ENCODE peak calls at places on chromosomes 4 and X, in four cellular contexts. D is HepG2, P is K562, Z is GM12878. U is an unnamed sample. For H4K20me1, the result is how much of the 10 kb centered on the place peaks cover.

GRCh38 chr4:185099024-185099682 is 43.9 kb upstream of the SLC25A4 start:
- DNase-seq in D (no peak), Z (no peak), P (no peak), U (no peak)

GRCh38 chr4:66489783-66490452 is 819.6 kb upstream of the EPHA5 start:
- DNase-seq in Z (no peak), P (no peak), D (no peak), U (no peak)

GRCh38 chr4:42460043-42460442 is 62.8 kb downstream of the SHISA3 start:
- DNase-seq in D (peak), Z (peak), P (no peak), U (no peak)

GRCh38 chr4:95949136-95949765 is 109.4 kb downstream of the PDHA2 start:
- DNase-seq in P (no peak), D (no peak), Z (no peak), U (no peak)

GRCh38 chr4:174461438-174462106 is 60.7 kb downstream of the HPGD start:
- DNase-seq in P (no peak), Z (no peak), D (peak), U (no peak)

GRCh38 chrX:10119399-10119990 is 37.3 kb upstream of the CLCN4 start:
- DNase-seq in D (peak), P (peak), Z (peak), U (peak)

GRCh38 chrX:109997786-109998452 is 5.0 kb upstream of the TMEM164 start:
- DNase-seq in D (no peak), P (no peak), Z (no peak), U (no peak)

GRCh38 chr4:16196482-16197393 is 29.5 kb downstream of the TAPT1 start:
- DNase-seq in P (no peak), D (peak), Z (peak), U (peak)

GRCh38 chr4:98919996-98920395 is 8.9 kb downstream of the EIF4E start:
- DNase-seq in D (no peak), Z (no peak), P (no peak), U (no peak)

GRCh38 chr4:87489678-87490077 is 39.5 kb downstream of the SPARCL1 start:
- DNase-seq in Z (no peak), P (no peak), D (no peak), U (peak)

GRCh38 chrX:108199691-108200090 is 108.1 kb downstream of the ATG4A start:
- DNase-seq in Z (no peak), P (peak), D (peak), U (peak)

GRCh38 chr4:47465008-47465407 is 1.5 kb upstream of the COMMD8 start:
- DNase-seq in Z (peak), P (no peak), D (no peak), U (no peak)

GRCh38 chrX:16836371-16836770 is 33.8 kb downstream of the RBBP7 start:
- DNase-seq in Z (no peak), D (peak), P (peak), U (no peak)

GRCh38 chrX:10130354-10130753 is 26.4 kb upstream of the CLCN4 start:
- DNase-seq in Z (no peak), P (no peak), D (no peak), U (no peak)

GRCh38 chr4:25051534-25051933 is 20.8 kb upstream of the LGI2 start:
- DNase-seq in D (no peak), P (no peak), Z (no peak), U (no peak)

GRCh38 chr4:23945521-23946017 is 55.7 kb upstream of the PPARGC1A start:
- DNase-seq in P (no peak), Z (no peak), D (peak), U (no peak)

GRCh38 chr4:337932-338758 is 531 bp downstream of the ZNF141 start:
- DNase-seq in Z (no peak), P (no peak), D (no peak), U (no peak)

GRCh38 chrX:32480019-32480418 is 731.3 kb downstream of the DMD start:
- DNase-seq in D (no peak), Z (no peak), P (no peak), U (no peak)
- TF ChIP-seq MYC in D (no peak), Z (no peak), P (no peak), U (no peak)

GRCh38 chr4:169092889-169093522 is 83.0 kb upstream of the CBR4 start:
- DNase-seq in D (no peak), Z (no peak), P (no peak), U (no peak)
- TF ChIP-seq POLR2AphosphoS5 in D (no peak), Z (no peak), P (no peak), U (no peak)

DNA sequence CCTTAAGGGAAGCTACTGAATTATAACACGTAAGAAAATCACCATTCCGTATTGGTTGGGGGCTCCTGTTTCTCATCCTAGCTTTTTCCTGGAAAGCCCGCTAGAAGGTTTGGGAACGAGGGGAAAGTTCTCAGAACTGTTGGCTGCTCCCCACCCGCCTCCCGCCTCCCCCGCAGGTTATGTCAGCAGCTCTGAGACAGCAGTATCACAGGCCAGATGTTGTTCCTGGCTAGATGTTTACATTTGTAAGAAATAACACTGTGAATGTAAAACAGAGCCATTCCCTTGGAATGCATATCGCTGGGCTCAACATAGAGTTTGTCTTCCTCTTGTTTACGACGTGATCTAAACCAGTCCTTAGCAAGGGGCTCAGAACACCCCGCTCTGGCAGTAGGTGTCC is 7.1 kb upstream of the MSANTD1 start:
- DNase-seq in Z (no peak), P (peak), D (no peak), U (no peak)
- H4K20me1 ChIP-seq in Z (under half), P (under half), D (under half), U (under half)

GRCh38 chr4:158484173-158484885 is 37.4 kb upstream of the RXFP1 start:
- DNase-seq in D (no peak), Z (no peak), P (no peak), U (no peak)
- TF ChIP-seq MYC in D (no peak), Z (no peak), P (no peak), U (no peak)

GRCh38 chr4:124111922-124112321 is 600.6 kb downstream of the ANKRD50 start:
- DNase-seq in Z (no peak), D (peak), P (no peak), U (peak)
- TF ChIP-seq POLR2AphosphoS5 in Z (no peak), D (no peak), P (no peak), U (no peak)

GRCh38 chrX:103556941-103557340 is 28.4 kb upstream of the TCEAL4 start:
- DNase-seq in Z (no peak), P (no peak), D (peak), U (no peak)

GRCh38 chrX:103549920-103550319 is 30.6 kb upstream of the RAB40A start:
- DNase-seq in D (no peak), P (no peak), Z (no peak), U (no peak)

GRCh38 chrX:103550415-103551051 is 31.2 kb upstream of the RAB40A start:
- DNase-seq in D (no peak), P (no peak), Z (no peak), U (no peak)

GRCh38 chrX:103552236-103552635 is 32.9 kb upstream of the RAB40A start:
- DNase-seq in D (peak), P (no peak), Z (no peak), U (no peak)

GRCh38 chrX:103554687-103555417 is 30.5 kb upstream of the TCEAL4 start:
- DNase-seq in P (peak), D (no peak), Z (no peak), U (peak)
- H4K20me1 ChIP-seq in P (under half), D (under half), Z (under half), U (under half)

GRCh38 chr4:37758226-37758625 is 68.3 kb upstream of the PGM2 start:
- DNase-seq in D (peak), Z (no peak), P (no peak), U (peak)
- TF ChIP-seq MYC in D (no peak), Z (no peak), P (no peak), U (no peak)